ENCODE peak calls at places on chromosomes 11 and 22, in eight cellular contexts. Z, P, A, H, Y, V, W and L are unnamed samples.
A peak's percentile ranks its signal among the peaks of the same experiment; 100 is the strongest.

GRCh38 chr11:132125855-132126841 is 755.7 kb downstream of the NTM start:
- DNase-seq in W (no peak), Y (no peak), H (peak; percentile 51), V (peak; percentile 49), P (no peak), A (no peak), Z (no peak), L (no peak)

GRCh38 chr11:134678152-134678551 is 266.1 kb upstream of the B3GAT1 start:
- DNase-seq in A (no peak), H (no peak), V (no peak), Y (no peak), P (no peak), W (no peak), Z (no peak), L (no peak)

GRCh38 chr22:42595434-42595833 is 19.2 kb downstream of the POLDIP3 start:
- DNase-seq in H (peak; percentile 32), W (no peak), P (no peak), Z (no peak), Y (no peak), A (no peak), V (peak; percentile 29), L (no peak)

GRCh38 chr11:68569357-68569756 is 108.8 kb downstream of the PPP6R3 start:
- DNase-seq in P (no peak), A (no peak), V (peak; percentile 22), Z (no peak), H (no peak), W (no peak), Y (no peak), L (no peak)

GRCh38 chr11:65869643-65870306 is 2.8 kb downstream of the EFEMP2 start:
- DNase-seq in W (no peak), P (peak; percentile 15), H (no peak), A (no peak), Z (no peak), V (no peak), Y (no peak), L (no peak)

GRCh38 chr11:117071344-117071787 is 26.9 kb downstream of the SIK3 start:
- DNase-seq in H (no peak), V (peak; percentile 30), Y (peak; percentile 31), A (no peak), Z (peak; percentile 38), W (no peak), P (no peak), L (peak; percentile 46)

GRCh38 chr11:65036931-65037330 is 4.1 kb upstream of the SAC3D1 start:
- DNase-seq in Y (peak; percentile 76), H (no peak), W (no peak), P (peak; percentile 70), A (no peak), Z (peak; percentile 90), V (no peak), L (no peak)

GRCh38 chr11:77993902-77994301 is 566 bp downstream of the INTS4 start:
- DNase-seq in V (no peak), W (no peak), Y (no peak), P (no peak), Z (no peak), A (no peak), H (no peak), L (no peak)

GRCh38 chr11:79173615-79174014 is 267.2 kb downstream of the TENM4 start:
- DNase-seq in Y (no peak), W (peak; percentile 41), H (peak; percentile 74), Z (no peak), P (no peak), A (peak; percentile 58), V (peak; percentile 84), L (peak; percentile 63)

GRCh38 chr11:37504066-37504611 is 906.1 kb upstream of the RAG2 start:
- DNase-seq in Y (no peak), A (peak; percentile 66), Z (no peak), V (peak; percentile 98), W (peak; percentile 52), P (no peak), H (peak; percentile 93), L (peak; percentile 94)

GRCh38 chr11:65834202-65834601 is 439 bp downstream of the SNX32 start:
- DNase-seq in Y (no peak), V (no peak), A (no peak), P (no peak), H (peak; percentile 29), Z (no peak), W (no peak), L (no peak)

GRCh38 chr11:112470355-112470754 is 209.7 kb upstream of the PLET1 start:
- DNase-seq in P (no peak), Y (no peak), W (no peak), V (no peak), A (no peak), H (no peak), Z (no peak), L (no peak)

GRCh38 chr11:75339685-75340409 is 11.6 kb downstream of the ARRB1 start:
- DNase-seq in W (no peak), V (no peak), Y (no peak), A (no peak), H (no peak), Z (no peak), P (peak; percentile 54), L (peak; percentile 31)

GRCh38 chr11:108973402-108974119 is 308.7 kb downstream of the DDX10 start:
- DNase-seq in W (peak; percentile 86), V (peak; percentile 89), Y (no peak), P (no peak), Z (no peak), A (peak; percentile 49), H (peak; percentile 79), L (peak; percentile 96)

GRCh38 chr11:29184939-29185890 is 831.6 kb downstream of the KCNA4 start:
- DNase-seq in Y (no peak), P (no peak), V (peak; percentile 99), H (peak; percentile 97), W (peak; percentile 89), Z (no peak), A (peak; percentile 96), L (peak; percentile 80)

GRCh38 chr11:10856689-10857603 is 907 bp downstream of the ZBED5 start:
- DNase-seq in W (no peak), P (peak; percentile 30), Y (peak; percentile 53), Z (peak; percentile 27), A (no peak), V (peak; percentile 50), H (peak; percentile 55), L (peak; percentile 50)

GRCh38 chr22:20015187-20015625 is 1.4 kb downstream of the ARVCF start:
- DNase-seq in V (no peak), A (no peak), Y (no peak), H (no peak), Z (no peak), P (no peak), W (no peak), L (no peak)
- TF ChIP-seq CTCF in V (no peak), A (no peak), Y (no peak), H (no peak), Z (no peak), P (no peak), W (no peak), L (no peak)

GRCh38 chr11:118715245-118715807 is 35.9 kb upstream of the TREH start:
- DNase-seq in V (peak; percentile 23), Y (no peak), A (no peak), Z (no peak), P (no peak), H (peak; percentile 58), W (peak; percentile 20), L (peak; percentile 45)

GRCh38 chr11:118714816-118715215 is 35.4 kb upstream of the TREH start:
- DNase-seq in Z (no peak), P (no peak), H (no peak), W (no peak), A (no peak), V (no peak), Y (no peak), L (no peak)

DNA sequence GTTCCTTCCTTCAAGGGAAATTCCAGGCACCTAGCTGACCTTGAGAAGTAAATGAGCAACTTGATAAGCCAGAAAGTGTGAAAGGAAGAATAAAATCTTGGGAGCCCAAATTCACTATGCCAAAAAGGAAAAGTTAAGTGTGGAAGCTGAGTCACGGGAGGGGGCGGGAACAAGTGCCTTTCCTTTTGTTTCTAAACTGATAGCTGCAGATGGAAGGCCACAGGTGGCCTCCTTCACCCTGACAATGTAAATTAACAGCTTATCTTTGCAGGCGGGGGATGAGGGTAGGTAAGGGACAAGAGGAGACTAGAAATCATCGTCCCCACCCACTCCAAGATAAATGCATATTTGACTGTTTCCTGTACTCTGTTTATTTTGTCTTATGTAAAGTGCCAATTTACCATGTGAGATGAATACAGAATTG is 36.4 kb upstream of the TREH start:
- DNase-seq in V (peak; percentile 29), Y (no peak), A (no peak), W (no peak), H (peak; percentile 35), P (no peak), Z (no peak), L (no peak)
- H3K4me3 ChIP-seq in V (no peak overlapping the region), Y (no peak overlapping the region), A (no peak overlapping the region), W (no peak overlapping the region), H (no peak overlapping the region), P (no peak overlapping the region), Z (no peak overlapping the region), L (no peak overlapping the region)

GRCh38 chr22:37768273-37768672 is 39.5 kb upstream of the GCAT start:
- DNase-seq in P (no peak), A (no peak), W (no peak), V (no peak), Z (no peak), Y (no peak), H (no peak), L (no peak)
- TF ChIP-seq CTCF in P (peak; percentile 25), A (peak; percentile 22), W (peak; percentile 34), V (peak; percentile 20), Z (no peak), Y (peak; percentile 13), H (peak; percentile 38), L (peak; percentile 24)

GRCh38 chr11:104324276-104324675 is 160.3 kb upstream of the PDGFD start:
- DNase-seq in V (no peak), H (no peak), P (no peak), Z (no peak), Y (no peak), A (no peak), W (no peak), L (no peak)

GRCh38 chr11:104320956-104321355 is 157.0 kb upstream of the PDGFD start:
- DNase-seq in W (no peak), Y (no peak), H (no peak), P (no peak), Z (no peak), V (no peak), A (no peak), L (no peak)

GRCh38 chr11:104323841-104324240 is 159.9 kb upstream of the PDGFD start:
- DNase-seq in Z (no peak), Y (no peak), H (no peak), V (no peak), W (no peak), P (no peak), A (no peak), L (no peak)

GRCh38 chr11:104319396-104319795 is 155.4 kb upstream of the PDGFD start:
- DNase-seq in W (no peak), H (no peak), P (no peak), A (no peak), V (no peak), Y (no peak), Z (no peak), L (no peak)

GRCh38 chr11:104320091-104320490 is 156.1 kb upstream of the PDGFD start:
- DNase-seq in A (peak; percentile 3), H (peak; percentile 34), W (no peak), Y (no peak), P (no peak), V (peak; percentile 58), Z (no peak), L (peak; percentile 42)
- H3K4me3 ChIP-seq in A (no peak overlapping the region), H (no peak overlapping the region), W (no peak overlapping the region), Y (no peak overlapping the region), P (no peak overlapping the region), V (no peak overlapping the region), Z (no peak overlapping the region), L (no peak overlapping the region)